ENCODE peak calls at places on chromosomes 2 and 18, in four cellular contexts. One of them, this sample, is unnamed.

GRCh38 chr2:215338883-215339679 is 27.2 kb downstream of the ATIC start:
- DNase-seq in brain microvascular endothelial cell: no peak
- DNase-seq in body of pancreas: no peak
- DNase-seq in lower lobe of right lung: no peak
- DNase-seq in this sample: no peak

GRCh38 chr2:196610796-196611195 is 28.7 kb upstream of the CCDC150 start:
- DNase-seq in brain microvascular endothelial cell: no peak
- DNase-seq in body of pancreas: no peak
- DNase-seq in lower lobe of right lung: no peak
- DNase-seq in this sample: no peak

GRCh38 chr2:134462791-134463725 is 209.2 kb downstream of the MGAT5 start:
- DNase-seq in brain microvascular endothelial cell: no peak
- DNase-seq in body of pancreas: no peak
- DNase-seq in lower lobe of right lung: no peak
- DNase-seq in this sample: no peak

GRCh38 chr2:178193823-178194599 is at the start of gene OSBPL6:
- DNase-seq in brain microvascular endothelial cell: peak; percentile 60
- DNase-seq in body of pancreas: peak; percentile 83
- DNase-seq in lower lobe of right lung: peak; percentile 83
- DNase-seq in this sample: peak; percentile 84

GRCh38 chr18:2111456-2111855 is 459.8 kb downstream of the METTL4 start:
- DNase-seq in brain microvascular endothelial cell: peak; percentile 22
- DNase-seq in body of pancreas: no peak
- DNase-seq in lower lobe of right lung: no peak
- DNase-seq in this sample: no peak

GRCh38 chr18:12254137-12254819 is at the start of gene CIDEA:
- DNase-seq in brain microvascular endothelial cell: no peak
- DNase-seq in body of pancreas: no peak
- DNase-seq in lower lobe of right lung: no peak
- DNase-seq in this sample: peak; percentile 80

GRCh38 chr2:120712180-120712678 is 23.4 kb upstream of the GLI2 start:
- DNase-seq in brain microvascular endothelial cell: peak; percentile 35
- DNase-seq in body of pancreas: no peak
- DNase-seq in lower lobe of right lung: no peak
- DNase-seq in this sample: no peak

GRCh38 chr18:22370414-22370813 is 47.3 kb downstream of the CTAGE1 start:
- DNase-seq in brain microvascular endothelial cell: no peak
- DNase-seq in body of pancreas: no peak
- DNase-seq in lower lobe of right lung: no peak
- DNase-seq in this sample: no peak

GRCh38 chr2:37488911-37489310 is 144.5 kb downstream of the QPCT start:
- DNase-seq in brain microvascular endothelial cell: no peak
- DNase-seq in body of pancreas: no peak
- DNase-seq in lower lobe of right lung: no peak
- DNase-seq in this sample: no peak

GRCh38 chr2:32750880-32751279 is 123.0 kb downstream of the TTC27 start:
- DNase-seq in brain microvascular endothelial cell: no peak
- DNase-seq in body of pancreas: no peak
- DNase-seq in lower lobe of right lung: no peak
- DNase-seq in this sample: no peak

GRCh38 chr2:125169022-125169763 is 1144.1 kb downstream of the CNTNAP5 start:
- DNase-seq in brain microvascular endothelial cell: no peak
- DNase-seq in body of pancreas: no peak
- DNase-seq in lower lobe of right lung: no peak
- DNase-seq in this sample: no peak

GRCh38 chr2:69217333-69218080 is 169.5 kb downstream of the GFPT1 start:
- DNase-seq in brain microvascular endothelial cell: no peak
- DNase-seq in body of pancreas: no peak
- DNase-seq in lower lobe of right lung: no peak
- DNase-seq in this sample: no peak

GRCh38 chr2:219335373-219335786 is 2.8 kb upstream of the RESP18 start:
- DNase-seq in brain microvascular endothelial cell: no peak
- DNase-seq in body of pancreas: no peak
- DNase-seq in lower lobe of right lung: no peak
- DNase-seq in this sample: no peak

GRCh38 chr2:16656784-16657391 is 8.7 kb downstream of the CYRIA start:
- DNase-seq in brain microvascular endothelial cell: peak; percentile 9
- DNase-seq in body of pancreas: no peak
- DNase-seq in lower lobe of right lung: peak; percentile 56
- DNase-seq in this sample: no peak

GRCh38 chr18:79791141-79791972 is 6.4 kb upstream of the KCNG2 start:
- DNase-seq in brain microvascular endothelial cell: peak; percentile 98
- DNase-seq in body of pancreas: peak; percentile 28
- DNase-seq in lower lobe of right lung: no peak
- DNase-seq in this sample: no peak

GRCh38 chr2:55511508-55512124 is 7.9 kb upstream of the CFAP36 start:
- DNase-seq in brain microvascular endothelial cell: peak; percentile 30
- DNase-seq in body of pancreas: no peak
- DNase-seq in lower lobe of right lung: no peak
- DNase-seq in this sample: peak; percentile 22

GRCh38 chr2:175304541-175304940 is 123.0 kb upstream of the ATP5MC3 start:
- DNase-seq in brain microvascular endothelial cell: no peak
- DNase-seq in body of pancreas: no peak
- DNase-seq in lower lobe of right lung: no peak
- DNase-seq in this sample: no peak

GRCh38 chr2:238945433-238946150 is 97.7 kb downstream of the TWIST2 start:
- DNase-seq in brain microvascular endothelial cell: peak; percentile 47
- DNase-seq in body of pancreas: peak; percentile 25
- DNase-seq in lower lobe of right lung: no peak
- DNase-seq in this sample: peak; percentile 52

GRCh38 chr18:45167631-45168225 is 447.5 kb upstream of the SLC14A2 start:
- DNase-seq in brain microvascular endothelial cell: peak; percentile 79
- DNase-seq in body of pancreas: no peak
- DNase-seq in lower lobe of right lung: no peak
- DNase-seq in this sample: no peak

GRCh38 chr2:11744631-11745394 is 1.6 kb upstream of the LPIN1 start:
- DNase-seq in brain microvascular endothelial cell: peak; percentile 19
- DNase-seq in body of pancreas: no peak
- DNase-seq in lower lobe of right lung: no peak
- DNase-seq in this sample: no peak

GRCh38 chr2:208175069-208175842 is 11.9 kb upstream of the CRYGA start:
- DNase-seq in brain microvascular endothelial cell: peak; percentile 88
- DNase-seq in body of pancreas: peak; percentile 81
- DNase-seq in lower lobe of right lung: peak; percentile 72
- DNase-seq in this sample: peak; percentile 72

GRCh38 chr2:134679740-134680139 is 39.1 kb downstream of the TMEM163 start:
- DNase-seq in brain microvascular endothelial cell: no peak
- DNase-seq in body of pancreas: no peak
- DNase-seq in lower lobe of right lung: no peak
- DNase-seq in this sample: no peak

GRCh38 chr18:5110288-5110687 is 86.8 kb downstream of the AKAIN1 start:
- DNase-seq in brain microvascular endothelial cell: no peak
- DNase-seq in body of pancreas: no peak
- DNase-seq in lower lobe of right lung: no peak
- DNase-seq in this sample: no peak

GRCh38 chr2:96622544-96622943 is 15.6 kb downstream of the KANSL3 start:
- DNase-seq in brain microvascular endothelial cell: no peak
- DNase-seq in body of pancreas: no peak
- DNase-seq in lower lobe of right lung: no peak
- DNase-seq in this sample: no peak

GRCh38 chr2:85095094-85095493 is 38.1 kb upstream of the TCF7L1 start:
- DNase-seq in brain microvascular endothelial cell: peak; percentile 16
- DNase-seq in body of pancreas: no peak
- DNase-seq in lower lobe of right lung: no peak
- DNase-seq in this sample: no peak

DNA sequence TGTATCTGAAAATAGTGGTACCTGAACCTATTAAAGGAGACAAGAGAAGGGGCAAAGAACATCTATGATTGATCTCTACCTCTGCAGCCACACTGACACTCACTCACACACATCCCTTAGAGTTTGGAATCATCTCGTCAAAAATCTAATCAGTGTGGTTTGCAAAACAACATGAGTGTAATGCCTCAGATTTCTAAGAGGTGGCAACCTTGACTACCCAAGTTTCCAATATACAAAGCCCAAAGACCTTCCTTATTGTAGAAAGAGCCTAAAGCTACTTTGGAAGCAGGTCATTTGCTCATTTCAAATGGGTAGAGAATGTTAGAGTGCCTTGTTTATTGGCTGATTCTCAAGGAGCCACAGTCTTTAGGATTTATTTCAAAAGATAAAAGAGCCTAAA is 444.9 kb downstream of the ARHGAP15 start:
- DNase-seq in brain microvascular endothelial cell: no peak
- DNase-seq in body of pancreas: no peak
- DNase-seq in lower lobe of right lung: no peak
- DNase-seq in this sample: no peak
- TF ChIP-seq CTCF in brain microvascular endothelial cell: no peak
- TF ChIP-seq CTCF in body of pancreas: no peak
- TF ChIP-seq CTCF in lower lobe of right lung: no peak
- TF ChIP-seq CTCF in this sample: no peak

GRCh38 chr2:79982445-79982844 is 322.1 kb downstream of the LRRTM1 start:
- DNase-seq in brain microvascular endothelial cell: no peak
- DNase-seq in body of pancreas: no peak
- DNase-seq in lower lobe of right lung: no peak
- DNase-seq in this sample: peak; percentile 29
- TF ChIP-seq CTCF in brain microvascular endothelial cell: peak; percentile 52
- TF ChIP-seq CTCF in body of pancreas: peak; percentile 6
- TF ChIP-seq CTCF in lower lobe of right lung: peak; percentile 18
- TF ChIP-seq CTCF in this sample: peak; percentile 34

GRCh38 chr2:41496908-41497307 is 550.9 kb upstream of the PKDCC start:
- DNase-seq in brain microvascular endothelial cell: no peak
- DNase-seq in body of pancreas: no peak
- DNase-seq in lower lobe of right lung: no peak
- DNase-seq in this sample: no peak
- TF ChIP-seq CTCF in brain microvascular endothelial cell: peak; percentile 31
- TF ChIP-seq CTCF in body of pancreas: no peak
- TF ChIP-seq CTCF in lower lobe of right lung: no peak
- TF ChIP-seq CTCF in this sample: no peak

DNA sequence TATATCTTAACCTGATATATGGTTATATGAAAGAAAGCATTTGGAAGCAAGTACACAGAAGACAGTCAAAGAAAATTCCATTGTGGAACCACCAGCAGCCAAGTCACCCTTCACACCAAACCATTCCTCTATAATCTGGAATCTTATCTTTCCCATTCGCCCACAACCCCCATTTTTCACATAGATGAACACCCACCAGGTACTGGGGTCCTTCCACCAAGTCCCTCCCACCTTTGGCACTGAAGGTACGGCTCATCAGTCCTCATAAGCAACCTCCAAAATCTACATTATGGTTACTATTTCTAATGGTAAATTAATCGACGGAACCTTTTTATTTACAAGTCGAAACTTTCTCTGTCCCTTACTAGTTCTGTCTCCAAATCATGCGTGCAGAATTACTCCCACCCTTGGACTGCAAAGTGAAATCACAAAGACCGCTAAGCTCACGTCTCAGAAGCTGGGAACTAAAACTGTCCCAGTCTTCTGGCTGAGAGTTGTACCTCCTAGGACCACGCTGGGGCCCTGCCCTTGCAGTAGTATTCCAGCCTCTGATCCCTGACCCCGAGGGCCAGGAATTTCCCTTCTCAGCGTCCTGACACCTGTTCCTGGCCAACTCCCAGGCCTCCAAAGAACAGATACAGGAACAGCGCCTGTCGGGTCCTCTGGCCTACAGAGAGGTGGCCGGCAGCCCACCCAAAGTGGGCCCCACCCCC is 702 bp downstream of the OLA1 start:
- DNase-seq in brain microvascular endothelial cell: peak; percentile 5
- DNase-seq in body of pancreas: peak; percentile 49
- DNase-seq in lower lobe of right lung: no peak
- DNase-seq in this sample: no peak
- TF ChIP-seq CTCF in brain microvascular endothelial cell: no peak
- TF ChIP-seq CTCF in body of pancreas: no peak
- TF ChIP-seq CTCF in lower lobe of right lung: no peak
- TF ChIP-seq CTCF in this sample: no peak

This sample was measured in nephron progenitor cell.